ENCODE peak calls at places on chromosomes 11 and 22, in ten cellular contexts. T is iris pigment epithelial cell; J is spleen; L is body of pancreas; U is brain microvascular endothelial cell; V is Karpas-422; R is EL; A is RWPE1; K is activated CD4-positive, alpha-beta T cell treated with anti-CD3 and anti-CD28 coated beads, Interleukin-2, amount 50 U/mL, for 24 hours; Z is uterus. D is an unnamed sample.

GRCh38 chr11:41431784-41432183 is 27.7 kb downstream of the LRRC4C start:
- DNase-seq in T (no peak), J (no peak), L (no peak), U (no peak), V (peak), R (no peak), A (peak), K (no peak), Z (no peak), D (no peak)

GRCh38 chr11:72041364-72042058 is 38.8 kb downstream of the NUMA1 start:
- DNase-seq in T (peak), J (peak), L (peak), U (peak), V (no peak), R (peak), A (peak), K (peak), Z (peak), D (peak)

GRCh38 chr11:46693597-46694012 is 6.8 kb downstream of the ARHGAP1 start:
- DNase-seq in T (peak), J (no peak), L (no peak), U (no peak), V (no peak), R (peak), A (no peak), K (no peak), Z (peak), D (peak)

GRCh38 chr22:37163096-37163489 is 13.4 kb upstream of the IL2RB start:
- DNase-seq in T (no peak), J (no peak), L (no peak), U (no peak), V (no peak), R (no peak), A (no peak), K (no peak), Z (no peak), D (no peak)

GRCh38 chr22:40273319-40273718 is 73.0 kb upstream of the ADSL start:
- DNase-seq in T (no peak), J (no peak), L (no peak), U (no peak), V (no peak), R (no peak), A (no peak), K (no peak), Z (no peak), D (no peak)

GRCh38 chr11:134120143-134120850 is 51.4 kb downstream of the JAM3 start:
- DNase-seq in T (peak), J (no peak), L (peak), U (peak), V (no peak), R (peak), A (peak), K (no peak), Z (peak), D (peak)

GRCh38 chr11:123654566-123655081 is at the start of gene SCN3B:
- DNase-seq in T (peak), J (no peak), L (peak), U (peak), V (no peak), R (peak), A (peak), K (no peak), Z (peak), D (peak)

GRCh38 chr22:34105461-34106062 is 185.3 kb upstream of the LARGE1 start:
- DNase-seq in T (peak), J (no peak), L (peak), U (no peak), V (peak), R (no peak), A (no peak), K (no peak), Z (peak), D (no peak)

GRCh38 chr11:8790964-8791363 is 108.4 kb downstream of the RPL27A start:
- DNase-seq in T (no peak), J (no peak), L (no peak), U (no peak), V (no peak), R (no peak), A (no peak), K (no peak), Z (no peak), D (no peak)

GRCh38 chr11:67436459-67437081 is 912 bp downstream of the PTPRCAP start:
- DNase-seq in T (no peak), J (peak), L (no peak), U (no peak), V (peak), R (no peak), A (no peak), K (peak), Z (peak), D (no peak)

GRCh38 chr22:26483043-26483438 is 542 bp downstream of the HPS4 start:
- DNase-seq in T (no peak), J (no peak), L (no peak), U (no peak), V (no peak), R (no peak), A (no peak), K (no peak), Z (no peak), D (no peak)